ENCODE peak calls at places on chromosomes 11 and 22, in ten cellular contexts. G is H4; D is AG04450; Q is A172; K is GM06990; E is memory B cell; U is activated naive CD4-positive, alpha-beta T cell; X is naive thymus-derived CD8-positive, alpha-beta T cell; Y is adipocyte; H is spleen. N is an unnamed sample.

GRCh38 chr11:120029321-120029720 is 108.6 kb downstream of the TRIM29 start:
- DNase-seq in K (no peak), U (no peak), H (no peak), G (no peak), Y (no peak), Q (no peak), X (no peak), E (no peak), D (no peak), N (no peak)

GRCh38 chr22:46245515-46245914 is 4.6 kb downstream of the CDPF1 start:
- DNase-seq in U (no peak), Y (no peak), H (no peak), Q (no peak), D (no peak), X (no peak), G (no peak), K (no peak), E (no peak), N (no peak)

GRCh38 chr22:38347944-38348750 is 30.9 kb upstream of the CSNK1E start:
- DNase-seq in Y (no peak), E (no peak), D (no peak), K (no peak), H (peak), X (no peak), U (no peak), G (no peak), Q (peak), N (peak)

GRCh38 chr11:3609416-3610265 is 32.2 kb downstream of the ART5 start:
- DNase-seq in Y (peak), U (no peak), X (peak), D (no peak), H (peak), K (no peak), E (peak), Q (peak), G (no peak), N (no peak)

GRCh38 chr11:60954421-60954820 is 2.4 kb upstream of the SLC15A3 start:
- DNase-seq in E (peak), Q (no peak), D (no peak), H (peak), X (no peak), U (no peak), G (no peak), Y (no peak), K (peak), N (no peak)

GRCh38 chr11:23976369-23976768 is 520.5 kb upstream of the LUZP2 start:
- DNase-seq in D (no peak), X (no peak), U (no peak), G (no peak), E (no peak), Y (no peak), Q (no peak), K (no peak), H (no peak), N (no peak)

GRCh38 chr11:71178076-71178475 is 74.3 kb downstream of the SHANK2 start:
- DNase-seq in H (no peak), Y (no peak), Q (no peak), E (no peak), G (no peak), U (no peak), X (no peak), D (no peak), K (no peak), N (no peak)

GRCh38 chr22:44167501-44167900 is 13.2 kb upstream of the PARVG start:
- DNase-seq in Q (no peak), Y (no peak), H (peak), U (no peak), K (no peak), E (no peak), G (no peak), D (no peak), X (no peak), N (no peak)

GRCh38 chr11:36672815-36673450 is 74.9 kb upstream of the RAG2 start:
- DNase-seq in Y (peak), X (peak), Q (peak), K (no peak), H (no peak), D (peak), U (no peak), E (peak), G (peak), N (no peak)

GRCh38 chr11:64157987-64158386 is 7.9 kb downstream of the MACROD1 start:
- DNase-seq in Q (no peak), D (no peak), Y (no peak), E (no peak), H (no peak), G (no peak), X (no peak), K (no peak), U (no peak), N (no peak)

GRCh38 chr11:112962854-112963367 is 1.7 kb downstream of the NCAM1 start:
- DNase-seq in G (peak), U (no peak), X (no peak), D (no peak), K (peak), Y (no peak), E (no peak), H (peak), Q (peak), N (peak)

GRCh38 chr11:819129-819931 is 616 bp downstream of the PNPLA2 start:
- DNase-seq in G (peak), Q (peak), E (peak), U (peak), Y (peak), D (peak), H (peak), X (peak), K (peak), N (peak)

GRCh38 chr11:7673724-7674434 is 579 bp upstream of the CYB5R2 start:
- DNase-seq in Q (no peak), K (peak), D (no peak), H (no peak), E (no peak), G (no peak), Y (no peak), X (no peak), U (no peak), N (peak)